ENCODE peak calls at places on chromosomes 4 and X, in five cellular contexts. One of them, this sample, is unnamed.

GRCh38 chrX:135531813-135532212 is 11.4 kb downstream of the INTS6L start:
- DNase-seq in Peyer's patch: no peak
- DNase-seq in A549: no peak
- DNase-seq in GM23338: no peak
- DNase-seq in IMR-90: no peak
- DNase-seq in this sample: peak

GRCh38 chr4:46016306-46016705 is 107.5 kb downstream of the GABRG1 start:
- DNase-seq in Peyer's patch: no peak
- DNase-seq in A549: no peak
- DNase-seq in GM23338: peak
- DNase-seq in IMR-90: no peak
- DNase-seq in this sample: no peak

GRCh38 chrX:71615954-71616353 is 2.4 kb downstream of the CXCR3 start:
- DNase-seq in Peyer's patch: no peak
- DNase-seq in A549: no peak
- DNase-seq in GM23338: no peak
- DNase-seq in IMR-90: no peak
- DNase-seq in this sample: no peak

GRCh38 chr4:151358266-151358665 is 32.9 kb upstream of the SH3D19 start:
- DNase-seq in Peyer's patch: no peak
- DNase-seq in A549: no peak
- DNase-seq in GM23338: no peak
- DNase-seq in IMR-90: no peak
- DNase-seq in this sample: no peak

GRCh38 chrX:30961387-30961786 is 72.3 kb upstream of the TAB3 start:
- DNase-seq in Peyer's patch: no peak
- DNase-seq in A549: no peak
- DNase-seq in GM23338: no peak
- DNase-seq in IMR-90: no peak
- DNase-seq in this sample: no peak

GRCh38 chr4:25477251-25477650 is 100.2 kb downstream of the ANAPC4 start:
- DNase-seq in Peyer's patch: no peak
- DNase-seq in A549: no peak
- DNase-seq in GM23338: no peak
- DNase-seq in IMR-90: no peak
- DNase-seq in this sample: no peak

GRCh38 chr4:20126906-20127305 is 124.8 kb upstream of the SLIT2 start:
- DNase-seq in Peyer's patch: no peak
- DNase-seq in A549: no peak
- DNase-seq in GM23338: no peak
- DNase-seq in IMR-90: peak
- DNase-seq in this sample: peak

GRCh38 chr4:122583906-122584305 is 37.0 kb downstream of the IL21 start:
- DNase-seq in Peyer's patch: no peak
- DNase-seq in A549: no peak
- DNase-seq in GM23338: no peak
- DNase-seq in IMR-90: peak
- DNase-seq in this sample: no peak

GRCh38 chrX:41720125-41720780 is 3.7 kb upstream of the GPR82 start:
- DNase-seq in Peyer's patch: peak
- DNase-seq in A549: no peak
- DNase-seq in GM23338: no peak
- DNase-seq in IMR-90: peak
- DNase-seq in this sample: no peak

GRCh38 chr4:184028571-184028996 is 123.5 kb downstream of the STOX2 start:
- DNase-seq in Peyer's patch: no peak
- DNase-seq in A549: no peak
- DNase-seq in GM23338: no peak
- DNase-seq in IMR-90: no peak
- DNase-seq in this sample: no peak

GRCh38 chr4:29073571-29073970 is 1646.6 kb upstream of the PCDH7 start:
- DNase-seq in Peyer's patch: no peak
- DNase-seq in A549: no peak
- DNase-seq in GM23338: no peak
- DNase-seq in IMR-90: no peak
- DNase-seq in this sample: no peak

GRCh38 chr4:137678796-137679195 is 146.5 kb upstream of the PCDH18 start:
- DNase-seq in Peyer's patch: no peak
- DNase-seq in A549: no peak
- DNase-seq in GM23338: no peak
- DNase-seq in IMR-90: peak
- DNase-seq in this sample: peak

GRCh38 chrX:46294234-46294633 is 251.0 kb downstream of the ZNF674 start:
- DNase-seq in Peyer's patch: no peak
- DNase-seq in A549: no peak
- DNase-seq in GM23338: no peak
- DNase-seq in IMR-90: no peak
- DNase-seq in this sample: no peak

GRCh38 chrX:128818690-128819089 is 704.6 kb downstream of the SMARCA1 start:
- DNase-seq in Peyer's patch: no peak
- DNase-seq in A549: no peak
- DNase-seq in GM23338: no peak
- DNase-seq in IMR-90: no peak
- DNase-seq in this sample: no peak

GRCh38 chr4:137129471-137130244 is 402.6 kb downstream of the PCDH18 start:
- DNase-seq in Peyer's patch: no peak
- DNase-seq in A549: no peak
- DNase-seq in GM23338: no peak
- DNase-seq in IMR-90: peak
- DNase-seq in this sample: no peak

GRCh38 chr4:77074961-77075855 is 581 bp downstream of the CCNI start:
- DNase-seq in Peyer's patch: peak
- DNase-seq in A549: peak
- DNase-seq in GM23338: peak
- DNase-seq in IMR-90: peak
- DNase-seq in this sample: no peak

GRCh38 chr4:77073106-77073858 is 2.5 kb downstream of the CCNI start:
- DNase-seq in Peyer's patch: no peak
- DNase-seq in A549: no peak
- DNase-seq in GM23338: no peak
- DNase-seq in IMR-90: peak
- DNase-seq in this sample: no peak

GRCh38 chr4:77073981-77074865 is 1.6 kb downstream of the CCNI start:
- DNase-seq in Peyer's patch: no peak
- DNase-seq in A549: no peak
- DNase-seq in GM23338: no peak
- DNase-seq in IMR-90: no peak
- DNase-seq in this sample: no peak

GRCh38 chr4:77075869-77076801 is at the start of gene CCNI:
- DNase-seq in Peyer's patch: peak
- DNase-seq in A549: peak
- DNase-seq in GM23338: peak
- DNase-seq in IMR-90: peak
- DNase-seq in this sample: peak

DNA sequence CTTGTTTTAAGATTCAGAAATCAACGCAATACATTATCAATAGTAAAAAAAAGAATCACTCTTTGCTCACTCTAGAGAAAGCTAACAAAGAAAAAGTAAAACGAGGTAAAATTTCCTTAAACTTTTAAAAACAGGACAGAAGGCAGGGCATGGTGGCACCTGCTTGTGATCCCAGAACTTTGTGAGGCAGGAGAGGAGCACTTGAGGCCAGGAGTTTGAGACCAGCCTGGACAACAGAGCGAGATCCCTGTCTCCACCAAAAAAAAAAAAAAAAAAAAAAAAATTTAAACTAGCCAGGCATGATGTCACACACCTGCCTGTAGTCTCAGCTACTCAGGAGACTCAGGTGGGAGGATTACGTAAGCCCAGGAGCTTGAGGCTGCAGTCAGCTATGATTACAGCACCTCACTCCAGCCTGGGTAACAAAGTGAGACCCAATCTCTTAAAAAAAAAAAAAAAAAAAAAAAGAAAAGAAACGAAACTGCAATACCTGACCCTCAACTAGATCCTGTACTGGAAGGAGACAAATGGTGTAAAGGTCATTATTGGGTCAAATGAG is 3.5 kb downstream of the CCNI start:
- DNase-seq in Peyer's patch: no peak
- DNase-seq in A549: no peak
- DNase-seq in GM23338: peak
- DNase-seq in IMR-90: no peak
- DNase-seq in this sample: peak
- H3K27ac ChIP-seq in Peyer's patch: no peak
- H3K27ac ChIP-seq in A549: no peak
- H3K27ac ChIP-seq in GM23338: no peak
- H3K27ac ChIP-seq in IMR-90: no peak
- H3K27ac ChIP-seq in this sample: peak

GRCh38 chr4:1952719-1953118 is 56.1 kb downstream of the NELFA start:
- DNase-seq in Peyer's patch: no peak
- DNase-seq in A549: no peak
- DNase-seq in GM23338: no peak
- DNase-seq in IMR-90: no peak
- DNase-seq in this sample: no peak
- H3K27ac ChIP-seq in Peyer's patch: no peak
- H3K27ac ChIP-seq in A549: no peak
- H3K27ac ChIP-seq in GM23338: no peak
- H3K27ac ChIP-seq in IMR-90: no peak
- H3K27ac ChIP-seq in this sample: no peak

DNA sequence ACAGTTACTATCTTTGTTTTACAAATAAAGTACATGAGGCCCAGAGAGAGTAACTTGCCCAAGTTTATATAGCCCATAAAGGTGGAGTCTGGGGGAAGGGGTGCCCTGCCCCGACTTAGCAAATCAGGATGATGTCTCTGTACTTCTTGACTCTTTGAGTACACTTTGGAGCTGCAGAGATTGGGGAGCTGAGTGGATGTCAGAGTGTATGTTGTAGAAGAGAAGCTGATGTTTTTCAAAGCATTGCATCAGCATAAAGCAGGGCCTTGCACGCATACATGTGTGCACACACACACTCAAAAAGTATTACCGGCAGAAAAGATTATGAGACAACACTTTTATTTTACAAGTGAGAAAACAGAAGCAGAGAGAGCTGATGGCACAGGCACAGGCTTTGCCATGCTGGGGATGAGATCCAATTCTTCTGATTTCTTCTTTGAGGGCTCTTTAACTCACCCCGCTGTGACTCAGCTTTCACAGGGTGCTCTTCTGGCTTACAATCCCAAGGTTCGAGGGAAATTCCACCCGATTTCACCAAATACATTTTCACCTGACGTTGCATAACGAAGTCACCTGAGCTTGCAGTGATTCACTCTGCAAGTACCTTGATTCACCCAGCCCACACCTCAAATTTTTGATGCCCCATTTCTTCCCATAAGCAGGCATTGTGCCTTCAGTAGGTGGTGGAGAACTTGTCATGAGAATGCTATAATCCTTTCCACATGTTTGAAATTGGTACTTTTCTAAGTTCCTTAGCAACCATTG is 292.8 kb upstream of the BOD1L1 start:
- DNase-seq in Peyer's patch: no peak
- DNase-seq in A549: peak
- DNase-seq in GM23338: no peak
- DNase-seq in IMR-90: peak
- DNase-seq in this sample: peak
- H3K27ac ChIP-seq in Peyer's patch: no peak
- H3K27ac ChIP-seq in A549: peak
- H3K27ac ChIP-seq in GM23338: no peak
- H3K27ac ChIP-seq in IMR-90: peak
- H3K27ac ChIP-seq in this sample: peak

DNA sequence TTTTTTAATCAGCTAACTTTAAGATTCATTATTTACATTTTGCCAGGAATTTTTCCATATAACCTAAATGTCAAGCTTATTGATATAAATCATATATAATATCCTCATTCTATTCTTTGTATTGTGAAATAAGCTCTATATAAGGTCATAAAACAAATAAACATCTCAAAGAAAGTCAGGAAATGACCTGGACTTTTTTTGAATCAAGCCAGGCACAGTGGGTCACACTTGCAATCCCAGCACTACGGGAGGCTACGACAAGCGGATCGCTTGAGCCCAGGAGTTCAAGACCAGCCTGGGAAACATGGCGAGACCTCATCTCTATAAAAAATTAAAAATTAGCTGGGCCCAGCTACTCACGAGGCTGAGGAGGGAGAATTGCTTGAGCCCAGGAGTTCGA is 88.9 kb downstream of the RBM47 start:
- DNase-seq in Peyer's patch: no peak
- DNase-seq in A549: no peak
- DNase-seq in GM23338: no peak
- DNase-seq in IMR-90: no peak
- DNase-seq in this sample: no peak
- H3K27ac ChIP-seq in Peyer's patch: peak
- H3K27ac ChIP-seq in A549: no peak
- H3K27ac ChIP-seq in GM23338: no peak
- H3K27ac ChIP-seq in IMR-90: no peak
- H3K27ac ChIP-seq in this sample: no peak

GRCh38 chr4:186739317-186739716 is 15.7 kb upstream of the FAT1 start:
- DNase-seq in Peyer's patch: no peak
- DNase-seq in A549: no peak
- DNase-seq in GM23338: no peak
- DNase-seq in IMR-90: no peak
- DNase-seq in this sample: no peak
- H3K27ac ChIP-seq in Peyer's patch: no peak
- H3K27ac ChIP-seq in A549: no peak
- H3K27ac ChIP-seq in GM23338: no peak
- H3K27ac ChIP-seq in IMR-90: no peak
- H3K27ac ChIP-seq in this sample: no peak

DNA sequence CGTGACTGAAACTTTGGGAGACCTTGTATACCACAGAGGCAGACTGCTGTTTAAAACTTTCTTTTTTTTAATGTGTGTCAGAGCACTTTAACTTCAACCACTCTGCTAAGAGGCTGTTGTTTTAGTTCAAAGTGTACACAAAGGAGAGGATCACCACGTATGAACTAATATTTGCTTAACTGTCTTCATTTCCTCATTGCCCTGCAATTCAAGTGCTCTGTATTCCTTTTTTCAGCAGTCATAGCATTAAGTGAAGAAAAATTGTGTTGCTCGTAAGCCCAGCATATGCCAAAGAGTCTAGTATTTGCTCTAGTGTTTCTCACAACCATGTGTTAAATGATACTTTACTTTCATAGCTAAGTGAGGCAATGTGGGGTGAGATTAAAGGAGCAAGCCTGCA is 63.0 kb upstream of the HHIP start:
- DNase-seq in Peyer's patch: no peak
- DNase-seq in A549: peak
- DNase-seq in GM23338: no peak
- DNase-seq in IMR-90: peak
- DNase-seq in this sample: no peak
- H3K27ac ChIP-seq in Peyer's patch: no peak
- H3K27ac ChIP-seq in A549: peak
- H3K27ac ChIP-seq in GM23338: no peak
- H3K27ac ChIP-seq in IMR-90: no peak
- H3K27ac ChIP-seq in this sample: peak

DNA sequence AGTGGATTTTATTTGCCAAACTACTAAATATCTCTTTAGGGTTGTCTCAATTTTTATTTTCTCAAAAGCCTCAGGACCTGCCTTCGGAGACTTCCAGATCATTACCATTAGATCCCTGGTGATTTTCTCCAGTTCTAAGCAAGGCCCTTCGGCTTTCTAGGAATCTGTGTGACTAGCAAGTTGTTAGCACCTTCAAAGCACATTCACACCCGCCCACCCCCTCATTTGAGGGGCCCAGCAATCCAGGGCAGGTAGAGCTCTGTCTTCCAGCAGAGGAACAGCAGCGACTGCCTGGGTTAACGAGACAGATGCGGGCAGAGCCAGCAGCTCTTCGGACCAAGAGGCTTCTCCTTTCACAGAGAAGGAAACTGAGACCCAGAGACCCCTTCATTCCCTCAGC is 2.0 kb downstream of the WDR1 start:
- DNase-seq in Peyer's patch: no peak
- DNase-seq in A549: no peak
- DNase-seq in GM23338: no peak
- DNase-seq in IMR-90: no peak
- DNase-seq in this sample: no peak
- H3K27ac ChIP-seq in Peyer's patch: peak
- H3K27ac ChIP-seq in A549: peak
- H3K27ac ChIP-seq in GM23338: no peak
- H3K27ac ChIP-seq in IMR-90: peak
- H3K27ac ChIP-seq in this sample: peak

This sample was measured in epithelial cell of prostate.